ENCODE peak calls at places on chromosomes 12 and 14, in nine cellular contexts. W is nephron progenitor cell, X is endothelial cell of umbilical vein, C is adrenal gland, J is mesothelial cell of epicardium, N is AG10803, G is GM12865, Q is mucosa of descending colon, F is neural crest cell. A is an unnamed sample.

GRCh38 chr14:23028800-23029199 is 5.9 kb downstream of the PSMB5 start:
- DNase-seq in Q (no peak), F (no peak), W (no peak), J (no peak), X (no peak), C (no peak), G (no peak), N (no peak), A (no peak)

GRCh38 chr12:113116875-113117274 is 18.7 kb downstream of the RASAL1 start:
- DNase-seq in Q (no peak), J (no peak), N (no peak), W (no peak), C (no peak), G (no peak), F (no peak), X (no peak), A (no peak)

GRCh38 chr12:54222609-54223008 is 33.8 kb upstream of the SMUG1 start:
- DNase-seq in W (no peak), J (no peak), N (peak; percentile 97), F (no peak), G (no peak), C (no peak), Q (no peak), X (no peak), A (no peak)

GRCh38 chr14:40010961-40011360 is 578.7 kb upstream of the FBXO33 start:
- DNase-seq in G (no peak), X (no peak), W (no peak), F (no peak), C (no peak), N (no peak), Q (no peak), J (no peak), A (no peak)

GRCh38 chr12:8076357-8076756 is 5.7 kb upstream of the NECAP1 start:
- DNase-seq in N (no peak), F (no peak), X (no peak), W (no peak), C (no peak), G (no peak), Q (no peak), J (no peak), A (no peak)

GRCh38 chr12:82883396-82884360 is 197.0 kb downstream of the TMTC2 start:
- DNase-seq in N (no peak), W (no peak), F (no peak), X (no peak), J (no peak), G (no peak), Q (no peak), C (no peak), A (no peak)

GRCh38 chr14:88614218-88614907 is 51.5 kb downstream of the ZC3H14 start:
- DNase-seq in G (peak; percentile 10), W (no peak), N (peak; percentile 70), J (no peak), F (no peak), X (peak; percentile 61), C (no peak), Q (no peak), A (no peak)

GRCh38 chr12:80862606-80863005 is 75.1 kb downstream of the LIN7A start:
- DNase-seq in Q (no peak), N (peak; percentile 33), W (no peak), X (no peak), F (no peak), C (no peak), J (no peak), G (no peak), A (no peak)

GRCh38 chr12:100295764-100296555 is 29.0 kb downstream of the SCYL2 start:
- DNase-seq in Q (no peak), W (no peak), G (no peak), F (no peak), J (no peak), N (peak; percentile 20), C (no peak), X (peak; percentile 29), A (no peak)

GRCh38 chr12:6770600-6770999 is 1.7 kb upstream of the LAG3 start:
- DNase-seq in X (no peak), C (no peak), F (no peak), Q (no peak), N (no peak), G (no peak), W (no peak), J (no peak), A (no peak)
- TF ChIP-seq CTCF in X (no peak), C (no peak), F (no peak), Q (no peak), N (no peak), G (no peak), W (no peak), J (no peak), A (no peak)

GRCh38 chr12:121223947-121224285 is 14.0 kb downstream of the P2RX4 start:
- DNase-seq in W (no peak), Q (no peak), X (no peak), F (no peak), J (no peak), C (no peak), N (no peak), G (no peak), A (no peak)
- TF ChIP-seq CTCF in W (no peak), Q (no peak), X (no peak), F (no peak), J (no peak), C (no peak), N (no peak), G (no peak), A (no peak)

GRCh38 chr12:110245278-110245868 is 35.7 kb upstream of the ATP2A2 start:
- DNase-seq in F (peak; percentile 9), N (no peak), W (no peak), X (peak; percentile 20), C (no peak), Q (peak; percentile 86), J (no peak), G (peak; percentile 68), A (peak; percentile 36)
- TF ChIP-seq CTCF in F (peak; percentile 44), N (peak; percentile 19), W (no peak), X (peak; percentile 59), C (no peak), Q (peak; percentile 57), J (no peak), G (peak; percentile 74), A (no peak)

GRCh38 chr14:106840258-106840657 is 1313.9 kb downstream of the TMEM121 start:
- DNase-seq in X (no peak), W (no peak), N (no peak), Q (no peak), G (peak; percentile 56), C (no peak), F (no peak), J (no peak), A (no peak)
- TF ChIP-seq CTCF in X (no peak), W (no peak), N (no peak), Q (no peak), G (peak; percentile 31), C (no peak), F (no peak), J (no peak), A (peak; percentile 27)

GRCh38 chr14:85853996-85854526 is 324.1 kb downstream of the FLRT2 start:
- DNase-seq in G (no peak), C (no peak), F (no peak), W (no peak), N (peak; percentile 16), J (no peak), Q (no peak), X (no peak), A (no peak)

GRCh38 chr14:85852900-85853299 is 323.0 kb downstream of the FLRT2 start:
- DNase-seq in Q (no peak), C (no peak), N (no peak), W (no peak), J (no peak), X (no peak), G (no peak), F (no peak), A (no peak)

DNA sequence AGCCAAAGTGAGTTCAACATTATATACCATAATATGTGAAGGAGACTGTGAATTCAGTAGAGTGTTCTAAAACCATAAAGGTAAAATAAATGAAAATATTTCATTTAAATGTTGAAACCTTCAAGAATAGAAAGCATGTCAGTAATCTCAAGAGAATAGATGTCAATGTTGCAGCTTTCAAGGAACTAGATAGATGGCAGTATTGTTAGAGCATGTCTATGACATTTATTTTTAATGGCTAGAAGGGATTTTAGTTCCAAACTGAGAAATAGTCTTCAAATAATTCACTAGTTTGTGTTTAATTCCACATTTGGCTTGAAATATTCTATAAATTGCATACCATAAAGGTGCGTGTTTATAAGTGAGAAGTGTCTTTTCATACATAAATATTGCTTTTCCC is 326.5 kb downstream of the FLRT2 start:
- DNase-seq in J (no peak), X (no peak), Q (no peak), C (no peak), G (no peak), N (no peak), W (no peak), F (no peak), A (no peak)
- TF ChIP-seq CTCF in J (no peak), X (no peak), Q (no peak), C (peak; percentile 18), G (no peak), N (no peak), W (no peak), F (no peak), A (peak; percentile 28)

GRCh38 chr14:102501751-102502315 is 7.7 kb downstream of the ANKRD9 start:
- DNase-seq in F (no peak), C (no peak), N (no peak), Q (no peak), X (no peak), J (no peak), G (no peak), W (no peak), A (no peak)
- TF ChIP-seq CTCF in F (peak; percentile 26), C (no peak), N (no peak), Q (no peak), X (no peak), J (no peak), G (no peak), W (no peak), A (no peak)

GRCh38 chr12:44668443-44668842 is 207.7 kb downstream of the NELL2 start:
- DNase-seq in C (no peak), Q (no peak), J (no peak), F (no peak), W (no peak), G (no peak), N (no peak), X (no peak), A (no peak)

GRCh38 chr12:44672042-44672441 is 204.1 kb downstream of the NELL2 start:
- DNase-seq in J (no peak), Q (no peak), X (no peak), N (no peak), W (no peak), G (no peak), F (no peak), C (no peak), A (no peak)

DNA sequence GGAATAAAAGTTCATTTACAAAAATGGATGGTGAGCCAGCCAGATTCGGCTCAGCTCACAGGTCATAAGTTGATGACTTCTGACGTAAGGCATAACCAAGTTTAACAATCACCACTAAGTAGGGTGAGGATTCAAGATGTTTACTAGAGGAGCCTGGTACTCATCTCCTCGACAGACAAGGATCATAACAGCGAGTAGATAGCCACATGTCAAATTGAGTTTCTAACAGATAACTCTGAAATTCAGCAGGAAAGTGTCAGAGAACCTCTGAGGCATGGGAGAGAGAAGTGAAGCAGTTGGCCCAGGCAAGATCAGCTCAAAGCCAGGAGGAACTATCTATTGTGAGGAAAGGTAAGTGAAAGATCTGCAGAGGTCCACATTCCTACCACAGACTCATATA is 208.7 kb downstream of the NELL2 start:
- DNase-seq in C (no peak), F (no peak), G (no peak), J (no peak), X (no peak), N (no peak), W (no peak), Q (no peak), A (no peak)
- TF ChIP-seq CTCF in C (no peak), F (no peak), G (no peak), J (no peak), X (no peak), N (no peak), W (no peak), Q (no peak), A (no peak)